ENCODE peak calls at places on chromosomes 6 and 20, in eight cellular contexts. K, X, J, B, W, G, E and F are unnamed samples.

GRCh38 chr20:57393321-57394086 is 2.3 kb downstream of the RBM38 start:
- DNase-seq in G (no peak), K (no peak), J (no peak), W (no peak), B (peak; percentile 23), E (no peak), X (no peak), F (no peak)

GRCh38 chr20:33954504-33954903 is 39.2 kb upstream of the RALY start:
- DNase-seq in W (no peak), E (no peak), X (no peak), K (no peak), B (no peak), G (no peak), J (no peak), F (no peak)

GRCh38 chr6:35594503-35595186 is 81.9 kb upstream of the TULP1 start:
- DNase-seq in W (no peak), X (no peak), K (no peak), J (no peak), E (no peak), B (no peak), G (no peak), F (peak; percentile 32)

GRCh38 chr6:109349419-109349987 is 32.8 kb downstream of the CD164 start:
- DNase-seq in X (peak; percentile 82), W (no peak), K (no peak), J (no peak), E (no peak), G (peak; percentile 26), B (no peak), F (no peak)

GRCh38 chr20:26276811-26277210 is 580.2 kb upstream of the ZNF337 start:
- DNase-seq in E (no peak), B (no peak), J (peak; percentile 33), W (peak; percentile 26), X (no peak), K (no peak), G (peak; percentile 1), F (no peak)

GRCh38 chr6:108872001-108872974 is 24.1 kb downstream of the ARMC2 start:
- DNase-seq in G (no peak), K (no peak), X (no peak), B (peak; percentile 65), E (no peak), W (peak; percentile 57), J (peak; percentile 11), F (no peak)

GRCh38 chr20:31923388-31924271 is 28.2 kb downstream of the PDRG1 start:
- DNase-seq in W (peak; percentile 47), G (no peak), J (peak; percentile 30), E (no peak), X (no peak), B (no peak), K (no peak), F (no peak)

GRCh38 chr6:34237722-34238506 is 1.2 kb downstream of the HMGA1 start:
- DNase-seq in W (peak; percentile 76), X (peak; percentile 33), G (peak; percentile 66), B (peak; percentile 79), E (no peak), K (peak; percentile 45), J (peak; percentile 71), F (peak; percentile 77)

GRCh38 chr6:150033197-150033771 is 8.0 kb upstream of the RAET1L start:
- DNase-seq in E (no peak), W (no peak), X (no peak), K (no peak), J (no peak), B (no peak), G (no peak), F (no peak)

GRCh38 chr6:38588631-38589366 is 50.9 kb downstream of the BTBD9 start:
- DNase-seq in E (no peak), G (no peak), W (no peak), X (peak; percentile 76), B (no peak), K (no peak), J (no peak), F (no peak)

GRCh38 chr20:1888796-1889463 is 6.3 kb upstream of the SIRPA start:
- DNase-seq in G (no peak), X (peak; percentile 41), J (no peak), K (no peak), E (no peak), W (peak; percentile 43), B (no peak), F (no peak)

GRCh38 chr6:166757226-166758135 is 130.4 kb upstream of the RPS6KA2 start:
- DNase-seq in B (peak; percentile 20), J (no peak), W (peak; percentile 51), X (peak; percentile 59), E (no peak), G (peak; percentile 41), K (no peak), F (no peak)

GRCh38 chr6:148423133-148423532 is 80.5 kb downstream of the SASH1 start:
- DNase-seq in X (peak; percentile 45), B (no peak), E (no peak), W (no peak), K (no peak), J (no peak), G (no peak), F (no peak)

GRCh38 chr6:109296305-109296915 is 85.9 kb downstream of the CD164 start:
- DNase-seq in E (no peak), J (no peak), X (no peak), K (no peak), W (no peak), B (no peak), G (no peak), F (no peak)

GRCh38 chr6:37827603-37828265 is 8.2 kb downstream of the ZFAND3 start:
- DNase-seq in B (no peak), W (no peak), E (no peak), K (no peak), X (no peak), J (no peak), G (no peak), F (no peak)

GRCh38 chr6:145887969-145888368 is 73.4 kb upstream of the FBXO30 start:
- DNase-seq in G (no peak), J (peak; percentile 12), E (no peak), W (no peak), B (peak; percentile 23), K (peak; percentile 14), X (peak; percentile 42), F (no peak)

GRCh38 chr6:128757961-128758360 is 125.0 kb upstream of the LAMA2 start:
- DNase-seq in B (no peak), J (no peak), E (no peak), W (no peak), G (no peak), X (no peak), K (no peak), F (no peak)

GRCh38 chr6:23775127-23775526 is 350.9 kb upstream of the NRSN1 start:
- DNase-seq in B (no peak), W (peak; percentile 4), E (no peak), G (no peak), K (no peak), J (no peak), X (no peak), F (no peak)

GRCh38 chr6:47743744-47744143 is 38.1 kb upstream of the OPN5 start:
- DNase-seq in G (no peak), X (no peak), E (no peak), W (no peak), B (no peak), K (no peak), J (no peak), F (no peak)

GRCh38 chr6:142568857-142569597 is 267.2 kb downstream of the ADGRG6 start:
- DNase-seq in E (no peak), W (no peak), K (no peak), B (no peak), G (no peak), X (peak; percentile 49), J (no peak), F (no peak)

GRCh38 chr6:154039231-154039842 is at the start of gene OPRM1:
- DNase-seq in J (peak; percentile 93), B (peak; percentile 19), X (no peak), G (peak; percentile 91), K (peak; percentile 24), E (no peak), W (peak; percentile 94), F (peak; percentile 4)

GRCh38 chr20:47358672-47359532 is 2.4 kb upstream of the ZMYND8 start:
- DNase-seq in J (peak; percentile 81), B (no peak), W (peak; percentile 85), G (peak; percentile 79), E (peak; percentile 91), K (peak; percentile 33), X (peak; percentile 90), F (no peak)

GRCh38 chr6:30862156-30862875 is 22.0 kb upstream of the DDR1 start:
- DNase-seq in X (no peak), B (no peak), W (no peak), K (no peak), J (no peak), E (no peak), G (no peak), F (no peak)

GRCh38 chr20:47551240-47551639 is 49.6 kb downstream of the NCOA3 start:
- DNase-seq in B (no peak), X (no peak), G (no peak), K (no peak), J (no peak), E (no peak), W (no peak), F (no peak)

GRCh38 chr6:166466178-166467122 is 83.7 kb upstream of the MPC1 start:
- DNase-seq in B (no peak), K (no peak), W (no peak), X (peak; percentile 89), E (no peak), G (peak; percentile 17), J (no peak), F (no peak)

DNA sequence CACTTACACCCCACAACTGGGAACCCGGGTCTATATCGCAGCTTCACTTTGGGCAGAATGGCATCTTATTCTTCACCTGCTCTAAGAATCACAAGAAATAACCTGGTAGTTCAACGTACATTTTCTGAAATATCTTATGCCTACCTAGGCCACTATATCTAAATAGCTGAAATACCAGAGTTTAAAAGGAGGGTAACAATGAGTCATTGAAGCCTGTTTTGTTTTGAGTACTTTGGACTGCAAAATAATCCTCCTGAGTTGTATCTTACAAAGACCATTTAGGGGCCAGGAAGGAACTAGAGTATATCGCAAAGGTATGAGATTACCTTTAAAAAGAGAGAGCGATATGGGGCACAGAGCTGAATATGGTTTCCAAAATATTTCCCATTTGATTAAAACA is 96.7 kb upstream of the NUP153 start:
- DNase-seq in K (no peak), E (no peak), G (no peak), W (no peak), J (no peak), X (no peak), B (no peak), F (no peak)
- H3K4me1 ChIP-seq in K (no peaks in the 10 kb centered on the region), E (no peaks in the 10 kb centered on the region), G (no peaks in the 10 kb centered on the region), W (no peaks in the 10 kb centered on the region), J (peaks cover 2% of the 10 kb centered on the region), X (no peaks in the 10 kb centered on the region), B (no peaks in the 10 kb centered on the region), F (no peaks in the 10 kb centered on the region)

GRCh38 chr6:11187301-11187700 is 45.2 kb downstream of the NEDD9 start:
- DNase-seq in W (no peak), E (no peak), K (no peak), X (no peak), G (no peak), J (no peak), B (no peak), F (no peak)
- H3K27ac ChIP-seq in W (no peak overlapping the region), E (no peak overlapping the region), K (no peak overlapping the region), X (no peak overlapping the region), G (no peak overlapping the region), J (no peak overlapping the region), B (no peak overlapping the region), F (no peak overlapping the region)

GRCh38 chr20:38157635-38158495 is 7.2 kb downstream of the TGM2 start:
- DNase-seq in G (no peak), E (no peak), K (no peak), J (no peak), X (peak; percentile 44), B (no peak), W (no peak), F (no peak)
- H3K4me1 ChIP-seq in G (peaks cover 27% of the 10 kb centered on the region), E (peaks cover 94% of the 10 kb centered on the region), K (peaks cover 84% of the 10 kb centered on the region), J (no peaks in the 10 kb centered on the region), X (peaks cover 14% of the 10 kb centered on the region), B (no peaks in the 10 kb centered on the region), W (peaks cover 16% of the 10 kb centered on the region), F (no peaks in the 10 kb centered on the region)

GRCh38 chr6:135880066-135880972 is 28.8 kb downstream of the PDE7B start:
- DNase-seq in G (no peak), J (no peak), B (peak; percentile 70), W (no peak), K (no peak), E (no peak), X (peak; percentile 76), F (peak; percentile 66)
- H3K27ac ChIP-seq in G (no peak overlapping the region), J (no peak overlapping the region), B (peak overlapping the region; percentile 84), W (no peak overlapping the region), K (peak overlapping the region; percentile 70), E (peak overlapping the region; percentile 12), X (peak overlapping the region; percentile 79), F (peak overlapping the region; percentile 65)